ENCODE peak calls at places on chromosomes 11 and 22, in seven cellular contexts. One of them, this sample, is unnamed.

GRCh38 chr22:19824197-19825015 is 30.3 kb downstream of the GNB1L start:
- DNase-seq in substantia nigra: no peak
- DNase-seq in NT2/D1: no peak
- DNase-seq in LHCN-M2: peak
- DNase-seq in CD8-positive, alpha-beta memory T cell: no peak
- DNase-seq in EH: no peak
- DNase-seq in KG1: no peak
- DNase-seq in this sample: no peak

GRCh38 chr22:20940178-20940790 is 23.1 kb downstream of the CRKL start:
- DNase-seq in substantia nigra: no peak
- DNase-seq in NT2/D1: no peak
- DNase-seq in LHCN-M2: no peak
- DNase-seq in CD8-positive, alpha-beta memory T cell: no peak
- DNase-seq in EH: peak
- DNase-seq in KG1: no peak
- DNase-seq in this sample: no peak

GRCh38 chr11:69486773-69487266 is 5.4 kb downstream of the LINC01488 start:
- DNase-seq in substantia nigra: no peak
- DNase-seq in NT2/D1: no peak
- DNase-seq in LHCN-M2: no peak
- DNase-seq in CD8-positive, alpha-beta memory T cell: peak
- DNase-seq in EH: no peak
- DNase-seq in KG1: no peak
- DNase-seq in this sample: no peak

GRCh38 chr11:2221024-2221423 is 49.4 kb downstream of the ASCL2 start:
- DNase-seq in substantia nigra: no peak
- DNase-seq in NT2/D1: no peak
- DNase-seq in LHCN-M2: no peak
- DNase-seq in CD8-positive, alpha-beta memory T cell: no peak
- DNase-seq in EH: no peak
- DNase-seq in KG1: no peak
- DNase-seq in this sample: no peak

GRCh38 chr22:23227380-23227779 is 47.1 kb downstream of the BCR start:
- DNase-seq in substantia nigra: no peak
- DNase-seq in NT2/D1: no peak
- DNase-seq in LHCN-M2: no peak
- DNase-seq in CD8-positive, alpha-beta memory T cell: no peak
- DNase-seq in EH: no peak
- DNase-seq in KG1: no peak
- DNase-seq in this sample: no peak

GRCh38 chr22:19641254-19641982 is 72.9 kb upstream of the SEPTIN5 start:
- DNase-seq in substantia nigra: no peak
- DNase-seq in NT2/D1: peak
- DNase-seq in LHCN-M2: no peak
- DNase-seq in CD8-positive, alpha-beta memory T cell: no peak
- DNase-seq in EH: peak
- DNase-seq in KG1: no peak
- DNase-seq in this sample: no peak

GRCh38 chr11:44484211-44484610 is 81.3 kb upstream of the CD82 start:
- DNase-seq in substantia nigra: no peak
- DNase-seq in NT2/D1: peak
- DNase-seq in LHCN-M2: peak
- DNase-seq in CD8-positive, alpha-beta memory T cell: no peak
- DNase-seq in EH: peak
- DNase-seq in KG1: no peak
- DNase-seq in this sample: no peak

GRCh38 chr11:77821349-77821851 is 456 bp downstream of the AAMDC start:
- DNase-seq in substantia nigra: peak
- DNase-seq in NT2/D1: no peak
- DNase-seq in LHCN-M2: peak
- DNase-seq in CD8-positive, alpha-beta memory T cell: no peak
- DNase-seq in EH: peak
- DNase-seq in KG1: no peak
- DNase-seq in this sample: peak

GRCh38 chr22:38135133-38135706 is 24.7 kb upstream of the BAIAP2L2 start:
- DNase-seq in substantia nigra: no peak
- DNase-seq in NT2/D1: no peak
- DNase-seq in LHCN-M2: peak
- DNase-seq in CD8-positive, alpha-beta memory T cell: no peak
- DNase-seq in EH: peak
- DNase-seq in KG1: no peak
- DNase-seq in this sample: no peak

GRCh38 chr11:6563121-6563619 is 40.2 kb downstream of the RRP8 start:
- DNase-seq in substantia nigra: no peak
- DNase-seq in NT2/D1: no peak
- DNase-seq in LHCN-M2: no peak
- DNase-seq in CD8-positive, alpha-beta memory T cell: no peak
- DNase-seq in EH: peak
- DNase-seq in KG1: no peak
- DNase-seq in this sample: no peak

GRCh38 chr11:32792948-32793475 is 1.4 kb downstream of the CCDC73 start:
- DNase-seq in substantia nigra: peak
- DNase-seq in NT2/D1: no peak
- DNase-seq in LHCN-M2: peak
- DNase-seq in CD8-positive, alpha-beta memory T cell: peak
- DNase-seq in EH: peak
- DNase-seq in KG1: peak
- DNase-seq in this sample: peak

GRCh38 chr11:9004310-9004945 is 627 bp upstream of the NRIP3 start:
- DNase-seq in substantia nigra: no peak
- DNase-seq in NT2/D1: no peak
- DNase-seq in LHCN-M2: no peak
- DNase-seq in CD8-positive, alpha-beta memory T cell: peak
- DNase-seq in EH: no peak
- DNase-seq in KG1: no peak
- DNase-seq in this sample: no peak

GRCh38 chr11:119493712-119494111 is 70.7 kb upstream of the THY1 start:
- DNase-seq in substantia nigra: no peak
- DNase-seq in NT2/D1: peak
- DNase-seq in LHCN-M2: no peak
- DNase-seq in CD8-positive, alpha-beta memory T cell: no peak
- DNase-seq in EH: peak
- DNase-seq in KG1: no peak
- DNase-seq in this sample: no peak

GRCh38 chr11:85704967-85705366 is 19.0 kb upstream of the CCDC89 start:
- DNase-seq in substantia nigra: no peak
- DNase-seq in NT2/D1: no peak
- DNase-seq in LHCN-M2: no peak
- DNase-seq in CD8-positive, alpha-beta memory T cell: no peak
- DNase-seq in EH: no peak
- DNase-seq in KG1: no peak
- DNase-seq in this sample: no peak

GRCh38 chr11:2445107-2445947 is 519 bp downstream of the KCNQ1 start:
- DNase-seq in substantia nigra: no peak
- DNase-seq in NT2/D1: no peak
- DNase-seq in LHCN-M2: no peak
- DNase-seq in CD8-positive, alpha-beta memory T cell: peak
- DNase-seq in EH: no peak
- DNase-seq in KG1: no peak
- DNase-seq in this sample: no peak

GRCh38 chr11:66393954-66394353 is 22.4 kb upstream of the SLC29A2 start:
- DNase-seq in substantia nigra: no peak
- DNase-seq in NT2/D1: no peak
- DNase-seq in LHCN-M2: no peak
- DNase-seq in CD8-positive, alpha-beta memory T cell: no peak
- DNase-seq in EH: no peak
- DNase-seq in KG1: no peak
- DNase-seq in this sample: no peak

GRCh38 chr11:107757661-107758060 is 45.8 kb upstream of the SLN start:
- DNase-seq in substantia nigra: no peak
- DNase-seq in NT2/D1: no peak
- DNase-seq in LHCN-M2: no peak
- DNase-seq in CD8-positive, alpha-beta memory T cell: no peak
- DNase-seq in EH: no peak
- DNase-seq in KG1: no peak
- DNase-seq in this sample: no peak

This sample was measured in pons.